ENCODE peak calls at places on chromosome 18, in six cellular contexts. One of them, this sample, is unnamed.

GRCh38 chr18:59024829-59025228 is 114.9 kb upstream of the SEC11C start:
- DNase-seq in brain microvascular endothelial cell: peak
- DNase-seq in Peyer's patch: no peak
- DNase-seq in sigmoid colon: no peak
- DNase-seq in SK-N-SH: no peak
- DNase-seq in cardiac fibroblast: peak
- DNase-seq in this sample: peak

GRCh38 chr18:393558-393957 is 106.9 kb downstream of the COLEC12 start:
- DNase-seq in brain microvascular endothelial cell: no peak
- DNase-seq in Peyer's patch: no peak
- DNase-seq in sigmoid colon: no peak
- DNase-seq in SK-N-SH: peak
- DNase-seq in cardiac fibroblast: no peak
- DNase-seq in this sample: no peak

GRCh38 chr18:46096651-46097300 is 1.3 kb downstream of the ATP5F1A start:
- DNase-seq in brain microvascular endothelial cell: no peak
- DNase-seq in Peyer's patch: no peak
- DNase-seq in sigmoid colon: no peak
- DNase-seq in SK-N-SH: no peak
- DNase-seq in cardiac fibroblast: peak
- DNase-seq in this sample: no peak

GRCh38 chr18:62781893-62782292 is 66.6 kb downstream of the PHLPP1 start:
- DNase-seq in brain microvascular endothelial cell: peak
- DNase-seq in Peyer's patch: no peak
- DNase-seq in sigmoid colon: peak
- DNase-seq in SK-N-SH: no peak
- DNase-seq in cardiac fibroblast: peak
- DNase-seq in this sample: peak

GRCh38 chr18:55509631-55510372 is 78.2 kb downstream of the TCF4 start:
- DNase-seq in brain microvascular endothelial cell: peak
- DNase-seq in Peyer's patch: no peak
- DNase-seq in sigmoid colon: no peak
- DNase-seq in SK-N-SH: no peak
- DNase-seq in cardiac fibroblast: peak
- DNase-seq in this sample: peak

GRCh38 chr18:55794288-55795052 is 206.5 kb upstream of the TCF4 start:
- DNase-seq in brain microvascular endothelial cell: no peak
- DNase-seq in Peyer's patch: no peak
- DNase-seq in sigmoid colon: no peak
- DNase-seq in SK-N-SH: no peak
- DNase-seq in cardiac fibroblast: no peak
- DNase-seq in this sample: peak

GRCh38 chr18:48219429-48220145 is 189.6 kb downstream of the ZBTB7C start:
- DNase-seq in brain microvascular endothelial cell: no peak
- DNase-seq in Peyer's patch: no peak
- DNase-seq in sigmoid colon: no peak
- DNase-seq in SK-N-SH: no peak
- DNase-seq in cardiac fibroblast: no peak
- DNase-seq in this sample: no peak

GRCh38 chr18:57446322-57446721 is 11.1 kb downstream of the ONECUT2 start:
- DNase-seq in brain microvascular endothelial cell: no peak
- DNase-seq in Peyer's patch: no peak
- DNase-seq in sigmoid colon: no peak
- DNase-seq in SK-N-SH: no peak
- DNase-seq in cardiac fibroblast: no peak
- DNase-seq in this sample: no peak

GRCh38 chr18:5941869-5942268 is 46.5 kb upstream of the TMEM200C start:
- DNase-seq in brain microvascular endothelial cell: no peak
- DNase-seq in Peyer's patch: no peak
- DNase-seq in sigmoid colon: no peak
- DNase-seq in SK-N-SH: no peak
- DNase-seq in cardiac fibroblast: no peak
- DNase-seq in this sample: no peak

GRCh38 chr18:77054288-77054605 is 78.3 kb downstream of the MBP start:
- DNase-seq in brain microvascular endothelial cell: no peak
- DNase-seq in Peyer's patch: peak
- DNase-seq in sigmoid colon: no peak
- DNase-seq in SK-N-SH: no peak
- DNase-seq in cardiac fibroblast: no peak
- DNase-seq in this sample: no peak
- H3K4me3 ChIP-seq in brain microvascular endothelial cell: no peak
- H3K4me3 ChIP-seq in Peyer's patch: no peak
- H3K4me3 ChIP-seq in sigmoid colon: no peak
- H3K4me3 ChIP-seq in SK-N-SH: no peak
- H3K4me3 ChIP-seq in cardiac fibroblast: no peak
- H3K4me3 ChIP-seq in this sample: no peak

GRCh38 chr18:7950380-7951143 is 383.4 kb downstream of the PTPRM start:
- DNase-seq in brain microvascular endothelial cell: peak
- DNase-seq in Peyer's patch: no peak
- DNase-seq in sigmoid colon: no peak
- DNase-seq in SK-N-SH: no peak
- DNase-seq in cardiac fibroblast: peak
- DNase-seq in this sample: peak
- TF ChIP-seq CTCF in brain microvascular endothelial cell: peak
- TF ChIP-seq CTCF in Peyer's patch: no peak
- TF ChIP-seq CTCF in sigmoid colon: no peak
- TF ChIP-seq CTCF in SK-N-SH: no peak
- TF ChIP-seq CTCF in cardiac fibroblast: no peak
- TF ChIP-seq CTCF in this sample: no peak

GRCh38 chr18:10560457-10561045 is 34.7 kb downstream of the NAPG start:
- DNase-seq in brain microvascular endothelial cell: peak
- DNase-seq in Peyer's patch: peak
- DNase-seq in sigmoid colon: peak
- DNase-seq in SK-N-SH: peak
- DNase-seq in cardiac fibroblast: peak
- DNase-seq in this sample: peak
- H3K4me3 ChIP-seq in brain microvascular endothelial cell: peak
- H3K4me3 ChIP-seq in Peyer's patch: no peak
- H3K4me3 ChIP-seq in sigmoid colon: peak
- H3K4me3 ChIP-seq in SK-N-SH: no peak
- H3K4me3 ChIP-seq in cardiac fibroblast: peak
- H3K4me3 ChIP-seq in this sample: peak

GRCh38 chr18:66616523-66616983 is 12.7 kb upstream of the CDH19 start:
- DNase-seq in brain microvascular endothelial cell: no peak
- DNase-seq in Peyer's patch: no peak
- DNase-seq in sigmoid colon: no peak
- DNase-seq in SK-N-SH: peak
- DNase-seq in cardiac fibroblast: peak
- DNase-seq in this sample: no peak
- TF ChIP-seq CTCF in brain microvascular endothelial cell: peak
- TF ChIP-seq CTCF in Peyer's patch: peak
- TF ChIP-seq CTCF in sigmoid colon: no peak
- TF ChIP-seq CTCF in SK-N-SH: peak
- TF ChIP-seq CTCF in cardiac fibroblast: peak
- TF ChIP-seq CTCF in this sample: no peak

This sample was measured in foreskin fibroblast.